ENCODE peak calls at places on chromosomes 4 and X, in five cellular contexts. C is breast epithelium, F is bronchial epithelial cell, J is suprapubic skin, I is fibroblast of lung. B is an unnamed sample.

GRCh38 chr4:40314951-40315350 is 20.2 kb upstream of the CHRNA9 start:
- DNase-seq in C (no peak), F (peak; percentile 77), J (no peak), I (peak; percentile 49), B (no peak)

GRCh38 chr4:110878413-110878812 is 255.5 kb upstream of the PITX2 start:
- DNase-seq in C (no peak), F (no peak), J (no peak), I (no peak), B (peak; percentile 9)

GRCh38 chr4:37453004-37453360 is 208.4 kb downstream of the NWD2 start:
- DNase-seq in C (peak; percentile 53), F (peak; percentile 86), J (no peak), I (peak; percentile 53), B (peak; percentile 65)

GRCh38 chr4:177235026-177235425 is 74.6 kb upstream of the NEIL3 start:
- DNase-seq in C (no peak), F (peak; percentile 14), J (no peak), I (peak; percentile 78), B (peak; percentile 85)

GRCh38 chrX:148649145-148649645 is 148.8 kb downstream of the AFF2 start:
- DNase-seq in C (no peak), F (no peak), J (no peak), I (no peak), B (peak; percentile 17)

GRCh38 chr4:184330008-184330400 is 112.3 kb upstream of the ENPP6 start:
- DNase-seq in C (peak; percentile 39), F (no peak), J (peak; percentile 76), I (peak; percentile 12), B (no peak)

GRCh38 chrX:16160729-16161128 is 6.6 kb upstream of the MAGEB17 start:
- DNase-seq in C (no peak), F (peak; percentile 89), J (no peak), I (peak; percentile 47), B (peak; percentile 75)

GRCh38 chr4:22253431-22253830 is 262.4 kb downstream of the ADGRA3 start:
- DNase-seq in C (no peak), F (no peak), J (no peak), I (no peak), B (no peak)

GRCh38 chrX:86002076-86002896 is 45.1 kb downstream of the CHM start:
- DNase-seq in C (no peak), F (peak; percentile 50), J (no peak), I (peak; percentile 49), B (peak; percentile 8)

GRCh38 chr4:128600410-128600809 is 209.1 kb upstream of the JADE1 start:
- DNase-seq in C (no peak), F (peak; percentile 56), J (no peak), I (peak; percentile 61), B (peak; percentile 78)

GRCh38 chrX:106935175-106935574 is 15.0 kb downstream of the CLDN2 start:
- DNase-seq in C (no peak), F (no peak), J (no peak), I (no peak), B (peak; percentile 39)

GRCh38 chr4:55255171-55255570 is 90.9 kb upstream of the SRD5A3 start:
- DNase-seq in C (no peak), F (no peak), J (no peak), I (no peak), B (peak; percentile 84)

GRCh38 chrX:118189628-118190027 is 73.0 kb upstream of the KLHL13 start:
- DNase-seq in C (no peak), F (no peak), J (no peak), I (no peak), B (no peak)

DNA sequence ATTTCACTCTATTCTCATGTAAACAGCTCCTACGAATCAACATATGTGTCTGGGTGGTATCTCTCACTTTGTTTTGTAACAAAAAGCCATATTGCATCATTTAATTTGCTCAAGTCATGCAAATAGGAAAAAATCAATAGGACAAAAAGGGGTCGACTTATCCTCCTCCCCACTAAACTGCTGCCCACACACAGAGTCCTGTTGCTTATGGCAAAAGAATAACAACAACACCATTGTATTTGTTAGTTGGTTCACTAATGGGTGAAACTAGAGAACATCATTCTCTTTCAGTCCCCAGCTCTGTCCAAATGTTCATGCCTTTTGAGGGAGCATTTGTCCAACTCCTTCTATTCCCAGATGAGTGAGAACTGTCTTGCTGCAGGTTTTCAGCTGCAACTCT is 2.1 kb downstream of the HHIP start:
- DNase-seq in C (no peak), F (no peak), J (no peak), I (no peak), B (peak; percentile 38)
- H3K4me3 ChIP-seq in C (no peak overlapping the region), F (no peak overlapping the region), J (no peak overlapping the region), I (no peak overlapping the region), B (peak overlapping the region; percentile 92)

GRCh38 chrX:57121162-57121741 is at the start of gene SPIN2B:
- DNase-seq in C (peak; percentile 59), F (peak; percentile 62), J (peak; percentile 83), I (peak; percentile 71), B (peak; percentile 63)
- TF ChIP-seq CTCF in C (no peak), F (no peak), J (no peak), I (no peak), B (no peak)

DNA sequence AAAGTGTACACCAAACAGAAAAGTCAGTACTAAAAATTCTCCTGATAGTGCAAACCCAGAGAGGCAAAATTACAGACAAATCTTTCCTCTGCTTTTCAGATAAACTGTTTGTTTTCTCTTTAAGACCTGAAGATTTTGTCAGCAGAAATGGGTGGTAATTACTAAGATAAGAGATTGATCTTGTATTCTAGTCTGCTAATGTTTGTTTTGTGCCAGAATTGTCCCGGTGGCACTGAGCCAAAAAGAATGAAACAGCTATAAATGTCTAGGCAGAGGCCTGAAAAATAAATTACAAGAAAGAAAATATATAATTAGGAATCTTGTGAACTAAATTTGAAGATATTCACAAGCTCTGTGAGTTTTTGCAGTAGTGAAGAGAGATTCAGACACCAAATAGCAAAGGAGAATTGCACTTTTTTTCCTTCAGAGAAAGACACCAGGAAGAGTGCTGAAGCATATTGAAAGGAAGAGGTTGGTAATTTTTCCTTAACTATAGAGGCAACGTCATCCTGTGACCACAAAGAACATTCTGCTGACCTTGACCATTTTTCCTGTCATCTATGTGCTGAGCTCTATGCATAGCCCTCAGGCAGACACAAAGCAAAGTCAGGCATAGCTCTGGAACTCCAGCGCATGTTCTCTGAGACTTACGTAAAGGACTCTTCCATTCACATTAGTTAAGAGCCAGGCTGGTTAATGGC is 314.5 kb upstream of the RASGEF1B start:
- DNase-seq in C (no peak), F (no peak), J (no peak), I (peak; percentile 30), B (peak; percentile 3)
- H3K4me3 ChIP-seq in C (no peak overlapping the region), F (no peak overlapping the region), J (no peak overlapping the region), I (no peak overlapping the region), B (no peak overlapping the region)

GRCh38 chrX:87583679-87584078 is 66.1 kb downstream of the KLHL4 start:
- DNase-seq in C (no peak), F (no peak), J (no peak), I (peak; percentile 19), B (peak; percentile 19)

GRCh38 chrX:87582453-87582852 is 64.9 kb downstream of the KLHL4 start:
- DNase-seq in C (no peak), F (no peak), J (no peak), I (no peak), B (no peak)

GRCh38 chrX:87580862-87581261 is 63.3 kb downstream of the KLHL4 start:
- DNase-seq in C (no peak), F (no peak), J (no peak), I (no peak), B (no peak)

GRCh38 chrX:87578978-87579377 is 61.4 kb downstream of the KLHL4 start:
- DNase-seq in C (no peak), F (no peak), J (no peak), I (peak; percentile 21), B (peak; percentile 23)
- TF ChIP-seq CTCF in C (no peak), F (no peak), J (no peak), I (peak; percentile 47), B (peak; percentile 29)

GRCh38 chrX:129956765-129957164 is 25.7 kb upstream of the BCORL1 start:
- DNase-seq in C (no peak), F (no peak), J (no peak), I (no peak), B (no peak)
- H3K4me3 ChIP-seq in C (peak overlapping the region; percentile 69), F (peak overlapping the region; percentile 36), J (peak overlapping the region; percentile 50), I (peak overlapping the region; percentile 30), B (peak overlapping the region; percentile 31)

DNA sequence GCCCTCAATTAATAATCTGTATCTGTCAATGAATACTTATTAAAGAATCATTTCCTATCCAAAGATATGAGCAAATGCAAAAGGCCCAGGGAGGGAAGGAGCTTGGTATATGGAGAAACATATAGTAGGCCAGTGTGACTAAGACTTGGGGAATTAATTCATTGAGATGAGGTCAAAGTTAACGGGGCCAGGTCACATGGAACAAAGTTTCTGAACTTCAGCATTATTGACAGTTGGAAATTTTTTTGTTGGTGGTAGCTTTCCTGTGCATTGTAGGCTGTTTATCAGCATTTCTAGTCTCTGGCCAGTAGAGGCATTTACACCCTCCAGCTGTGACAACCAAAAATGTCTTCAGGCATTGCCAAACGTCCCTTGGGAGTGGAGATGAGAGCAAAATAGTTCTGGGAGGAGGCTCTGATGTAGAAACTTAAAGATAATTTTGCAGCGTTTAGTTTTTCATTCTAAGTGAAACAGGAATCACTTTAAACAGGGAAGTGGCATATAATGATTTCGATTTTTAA is 202.0 kb downstream of the SLC4A4 start:
- DNase-seq in C (no peak), F (no peak), J (no peak), I (no peak), B (peak; percentile 16)
- TF ChIP-seq CTCF in C (no peak), F (no peak), J (no peak), I (peak; percentile 12), B (no peak)

GRCh38 chr4:54014761-54015160 is 49.6 kb downstream of the CHIC2 start:
- DNase-seq in C (no peak), F (no peak), J (no peak), I (no peak), B (no peak)
- H3K4me3 ChIP-seq in C (no peak overlapping the region), F (no peak overlapping the region), J (no peak overlapping the region), I (no peak overlapping the region), B (no peak overlapping the region)